ENCODE peak calls at places on chromosomes 5 and 9, in five cellular contexts. X, J, S, T and U are unnamed samples.

GRCh38 chr9:137975936-137976565 is 98.5 kb downstream of the CACNA1B start:
- DNase-seq in X (no peak), J (no peak), S (no peak), T (no peak), U (no peak)

GRCh38 chr5:9698125-9698848 is 68.1 kb upstream of the TAS2R1 start:
- DNase-seq in X (no peak), J (no peak), S (no peak), T (peak), U (no peak)

GRCh38 chr9:91886433-91887031 is 63.5 kb downstream of the ROR2 start:
- DNase-seq in X (no peak), J (no peak), S (no peak), T (no peak), U (no peak)

GRCh38 chr9:127388037-127388855 is 8.7 kb upstream of the SLC2A8 start:
- DNase-seq in X (no peak), J (peak), S (peak), T (peak), U (no peak)

GRCh38 chr5:94385767-94386166 is 232.6 kb downstream of the KIAA0825 start:
- DNase-seq in X (no peak), J (no peak), S (no peak), T (peak), U (no peak)

GRCh38 chr9:92438900-92439526 is 14.7 kb upstream of the OMD start:
- DNase-seq in X (no peak), J (no peak), S (no peak), T (no peak), U (no peak)

GRCh38 chr5:147446528-147446927 is 63.3 kb downstream of the DPYSL3 start:
- DNase-seq in X (no peak), J (no peak), S (no peak), T (no peak), U (no peak)

GRCh38 chr5:44242791-44243190 is 146.4 kb downstream of the FGF10 start:
- DNase-seq in X (no peak), J (no peak), S (no peak), T (no peak), U (no peak)

GRCh38 chr5:114310666-114311065 is 51.2 kb upstream of the KCNN2 start:
- DNase-seq in X (no peak), J (no peak), S (no peak), T (no peak), U (no peak)

GRCh38 chr5:132102101-132102701 is 28.6 kb downstream of the CSF2 start:
- DNase-seq in X (no peak), J (no peak), S (no peak), T (peak), U (no peak)

GRCh38 chr9:69564557-69564956 is 107.6 kb downstream of the APBA1 start:
- DNase-seq in X (no peak), J (no peak), S (no peak), T (no peak), U (no peak)

GRCh38 chr9:81637276-81637675 is 52.1 kb downstream of the TLE1 start:
- DNase-seq in X (no peak), J (no peak), S (no peak), T (no peak), U (no peak)

GRCh38 chr9:109381011-109381729 is 60.3 kb upstream of the EPB41L4B start:
- DNase-seq in X (no peak), J (peak), S (peak), T (peak), U (no peak)

GRCh38 chr5:87499478-87500410 is 87.0 kb upstream of the CCNH start:
- DNase-seq in X (peak), J (peak), S (no peak), T (no peak), U (no peak)

GRCh38 chr9:15755660-15756059 is 202.8 kb downstream of the CCDC171 start:
- DNase-seq in X (no peak), J (no peak), S (no peak), T (no peak), U (no peak)

GRCh38 chr5:58751222-58751621 is 168.3 kb downstream of the RAB3C start:
- DNase-seq in X (no peak), J (no peak), S (no peak), T (peak), U (no peak)

GRCh38 chr5:59357421-59357977 is 536.0 kb downstream of the PDE4D start:
- DNase-seq in X (no peak), J (no peak), S (no peak), T (peak), U (no peak)

GRCh38 chr5:75603421-75603820 is 7.8 kb upstream of the ANKDD1B start:
- DNase-seq in X (no peak), J (no peak), S (no peak), T (peak), U (no peak)

GRCh38 chr9:71271602-71272001 is 150.2 kb upstream of the TRPM3 start:
- DNase-seq in X (no peak), J (no peak), S (no peak), T (no peak), U (no peak)

GRCh38 chr9:73151653-73152382 is at the start of gene ANXA1:
- DNase-seq in X (no peak), J (peak), S (no peak), T (peak), U (no peak)

GRCh38 chr5:157455057-157455456 is 5.0 kb upstream of the NIPAL4 start:
- DNase-seq in X (no peak), J (no peak), S (no peak), T (no peak), U (no peak)

GRCh38 chr5:89988998-89989690 is 420.4 kb downstream of the CETN3 start:
- DNase-seq in X (no peak), J (no peak), S (no peak), T (peak), U (no peak)

GRCh38 chr9:110058304-110058953 is 149.5 kb downstream of the C9orf152 start:
- DNase-seq in X (no peak), J (peak), S (peak), T (peak), U (peak)

GRCh38 chr9:123305879-123306278 is 37.5 kb upstream of the STRBP start:
- DNase-seq in X (no peak), J (no peak), S (no peak), T (no peak), U (no peak)

GRCh38 chr9:104075801-104076753 is 18.0 kb upstream of the SMC2 start:
- DNase-seq in X (no peak), J (peak), S (no peak), T (peak), U (no peak)

GRCh38 chr5:83374547-83374946 is 97.0 kb upstream of the VCAN start:
- DNase-seq in X (no peak), J (no peak), S (no peak), T (peak), U (no peak)

GRCh38 chr9:127566351-127567001 is 45.6 kb upstream of the STXBP1 start:
- DNase-seq in X (no peak), J (peak), S (no peak), T (no peak), U (no peak)

GRCh38 chr9:97660847-97661246 is 27.2 kb downstream of the NCBP1 start:
- DNase-seq in X (no peak), J (no peak), S (no peak), T (no peak), U (no peak)

GRCh38 chr9:121292801-121293241 is 24.9 kb downstream of the GSN start:
- DNase-seq in X (peak), J (no peak), S (no peak), T (no peak), U (no peak)

GRCh38 chr9:131839281-131840084 is 99.6 kb upstream of the RAPGEF1 start:
- DNase-seq in X (peak), J (peak), S (no peak), T (peak), U (no peak)

GRCh38 chr5:135489466-135490244 is 37.5 kb upstream of the TIFAB start:
- DNase-seq in X (no peak), J (no peak), S (no peak), T (no peak), U (no peak)

GRCh38 chr9:81680506-81680905 is 8.8 kb downstream of the TLE1 start:
- DNase-seq in X (no peak), J (no peak), S (no peak), T (no peak), U (no peak)

GRCh38 chr9:12813960-12814876 is 39.4 kb downstream of the LURAP1L start:
- DNase-seq in X (no peak), J (peak), S (peak), T (peak), U (no peak)

GRCh38 chr5:135204151-135204600 is 170.1 kb upstream of the PITX1 start:
- DNase-seq in X (no peak), J (no peak), S (no peak), T (peak), U (no peak)

GRCh38 chr5:120465281-120465961 is 1.3 kb downstream of the PRR16 start:
- DNase-seq in X (peak), J (peak), S (peak), T (peak), U (peak)

GRCh38 chr5:109694451-109694891 is 4.7 kb downstream of the MAN2A1 start:
- DNase-seq in X (no peak), J (peak), S (no peak), T (peak), U (no peak)

GRCh38 chr9:126424511-126424910 is 97.9 kb downstream of the MVB12B start:
- DNase-seq in X (no peak), J (no peak), S (no peak), T (no peak), U (no peak)

GRCh38 chr9:97668485-97668884 is 28.7 kb downstream of the XPA start:
- DNase-seq in X (no peak), J (no peak), S (no peak), T (no peak), U (no peak)

GRCh38 chr9:114006155-114006550 is 71.9 kb downstream of the AMBP start:
- DNase-seq in X (no peak), J (no peak), S (no peak), T (no peak), U (peak)

DNA sequence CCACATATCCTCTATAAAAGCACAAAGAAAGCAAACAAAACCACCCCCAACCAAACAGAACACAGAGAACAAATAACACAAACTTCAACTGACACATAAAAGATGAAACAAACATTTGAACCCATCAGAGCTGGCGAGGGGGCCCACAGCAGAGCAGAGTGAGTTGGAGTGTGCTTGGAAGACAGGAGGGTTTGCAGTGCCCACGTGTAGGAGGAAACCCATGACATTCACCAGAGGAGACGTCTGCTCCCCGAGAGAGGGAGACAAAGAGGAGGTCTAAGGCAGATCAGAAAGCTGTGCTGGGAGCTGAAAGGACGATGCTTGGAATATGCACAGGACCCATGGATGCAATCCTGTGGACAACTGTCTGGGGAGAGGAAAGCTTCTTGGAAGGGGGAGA is 27.0 kb downstream of the MRPL36 start:
- DNase-seq in X (no peak), J (no peak), S (peak), T (peak), U (no peak)
- TF ChIP-seq CTCF in X (no peak), J (peak), S (peak), T (peak), U (no peak)

GRCh38 chr5:133314086-133314485 is 262.3 kb downstream of the HSPA4 start:
- DNase-seq in X (no peak), J (no peak), S (no peak), T (no peak), U (no peak)

GRCh38 chr5:133317558-133317957 is 265.7 kb downstream of the HSPA4 start:
- DNase-seq in X (no peak), J (no peak), S (no peak), T (no peak), U (no peak)

GRCh38 chr5:133319905-133320520 is 268.2 kb downstream of the HSPA4 start:
- DNase-seq in X (no peak), J (no peak), S (no peak), T (no peak), U (no peak)

GRCh38 chr5:133319244-133319643 is 267.4 kb downstream of the HSPA4 start:
- DNase-seq in X (no peak), J (no peak), S (no peak), T (no peak), U (no peak)

GRCh38 chr5:133316346-133317343 is 264.8 kb downstream of the HSPA4 start:
- DNase-seq in X (no peak), J (no peak), S (no peak), T (no peak), U (peak)
- TF ChIP-seq CTCF in X (no peak), J (no peak), S (peak), T (no peak), U (peak)

GRCh38 chr9:77486463-77486862 is 161.7 kb downstream of the GNA14 start:
- DNase-seq in X (no peak), J (no peak), S (no peak), T (no peak), U (no peak)

GRCh38 chr9:77486968-77487367 is 161.2 kb downstream of the GNA14 start:
- DNase-seq in X (no peak), J (no peak), S (no peak), T (peak), U (no peak)

DNA sequence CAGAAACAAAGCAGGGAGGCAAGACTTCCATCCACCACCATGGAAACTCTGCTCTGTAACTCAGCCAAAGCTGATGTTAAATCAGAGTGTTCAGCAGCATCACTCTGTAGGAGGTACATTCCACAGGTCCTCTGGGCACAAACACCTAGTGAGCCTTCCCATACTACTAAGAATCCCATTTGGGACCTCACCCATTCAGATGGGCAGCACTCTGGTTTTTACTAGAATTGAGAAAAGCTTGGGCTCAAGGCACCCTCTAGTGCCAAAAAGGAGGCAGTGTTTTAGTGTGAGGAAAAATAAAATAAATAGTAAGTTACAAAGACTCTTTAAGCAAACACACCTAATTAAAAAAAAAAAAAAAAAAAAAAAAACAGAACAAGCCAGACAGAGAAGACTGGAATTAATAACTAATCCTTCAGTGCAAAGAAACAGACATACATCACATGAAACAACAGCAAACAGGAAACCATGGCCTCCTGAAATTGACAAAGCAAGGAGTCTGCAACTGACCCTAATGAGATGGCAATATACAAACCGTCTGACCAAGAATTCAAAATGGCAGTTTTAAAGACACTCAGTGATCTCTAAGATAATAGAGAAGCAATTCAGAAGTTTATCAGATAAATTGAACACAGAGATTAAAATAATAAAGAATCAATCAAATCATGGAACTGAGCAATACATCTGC is 159.5 kb downstream of the GNA14 start:
- DNase-seq in X (no peak), J (no peak), S (peak), T (no peak), U (no peak)
- TF ChIP-seq CTCF in X (no peak), J (peak), S (peak), T (peak), U (peak)

DNA sequence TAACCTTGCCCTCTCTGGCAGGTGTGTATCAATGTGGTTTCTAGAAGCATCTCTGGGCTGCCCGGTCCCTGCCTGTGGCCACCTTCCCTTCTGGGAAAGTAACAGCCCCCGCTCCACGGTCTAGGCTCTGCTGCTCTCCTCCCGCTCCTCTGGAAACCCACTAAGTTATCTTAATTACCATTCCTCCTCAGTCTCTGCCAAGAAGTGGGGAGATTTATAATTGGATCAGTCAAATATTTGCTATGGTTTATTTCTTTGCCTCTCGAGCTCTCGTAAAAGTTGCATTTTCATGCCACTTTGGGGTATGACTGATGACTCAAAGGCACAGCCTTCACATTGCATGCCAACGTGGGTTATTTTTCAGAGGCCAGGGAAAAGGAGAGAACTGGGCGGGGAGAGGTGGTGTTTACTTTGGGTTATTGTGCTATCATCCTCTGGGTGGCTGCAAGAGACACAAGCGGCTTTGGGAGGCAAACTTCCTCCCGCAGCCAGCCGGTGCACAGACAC is 205.3 kb upstream of the WWC1 start:
- DNase-seq in X (no peak), J (no peak), S (no peak), T (peak), U (no peak)
- TF ChIP-seq CTCF in X (no peak), J (no peak), S (no peak), T (no peak), U (no peak)

DNA sequence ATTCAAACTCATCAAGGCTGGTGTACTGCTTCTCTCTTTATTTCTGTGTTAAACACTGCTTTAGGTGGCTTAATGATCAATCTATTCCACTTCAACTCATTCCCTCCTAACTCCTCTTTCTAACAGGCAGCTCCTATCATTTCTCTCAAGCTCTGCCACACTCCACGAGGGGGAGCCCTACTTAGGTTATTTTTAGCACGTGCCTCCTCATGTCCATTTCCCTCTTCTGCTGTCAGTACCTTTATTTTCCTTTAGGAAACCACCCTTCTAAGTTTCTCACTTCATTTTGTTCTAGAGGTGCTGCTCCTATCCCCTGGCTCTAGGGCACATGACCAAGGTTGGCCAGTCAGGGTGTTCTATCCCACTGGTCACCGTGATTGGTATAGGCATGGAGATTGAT is 6.7 kb upstream of the BRINP1 start:
- DNase-seq in X (no peak), J (peak), S (no peak), T (peak), U (peak)
- TF ChIP-seq CTCF in X (no peak), J (peak), S (peak), T (no peak), U (peak)

GRCh38 chr9:26723486-26723885 is 169.1 kb downstream of the CAAP1 start:
- DNase-seq in X (peak), J (peak), S (peak), T (no peak), U (peak)
- TF ChIP-seq CTCF in X (no peak), J (peak), S (peak), T (peak), U (peak)

GRCh38 chr5:16844952-16845351 is 91.1 kb downstream of the MYO10 start:
- DNase-seq in X (no peak), J (no peak), S (no peak), T (no peak), U (no peak)
- TF ChIP-seq CTCF in X (no peak), J (peak), S (no peak), T (no peak), U (no peak)

DNA sequence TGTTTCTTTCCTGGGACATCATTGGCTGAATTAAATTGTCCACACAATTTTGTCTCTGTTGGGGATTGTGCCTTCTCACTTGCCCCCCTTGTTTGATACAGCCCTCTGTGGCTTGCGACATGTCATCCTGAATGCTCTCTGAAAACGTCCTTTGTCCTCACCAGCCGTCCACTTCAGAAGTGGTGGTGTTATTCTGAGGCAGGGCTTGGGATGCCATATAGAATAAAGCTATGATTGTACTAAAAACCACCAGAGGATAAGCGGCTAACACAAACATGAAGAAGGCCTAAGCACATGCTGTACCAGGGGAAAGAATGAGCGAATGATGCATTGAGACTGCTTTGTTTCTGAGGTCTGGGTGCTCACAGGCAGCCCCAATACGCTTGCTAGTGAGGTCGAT is 3.5 kb upstream of the SNX30 start:
- DNase-seq in X (no peak), J (no peak), S (no peak), T (no peak), U (no peak)
- TF ChIP-seq CTCF in X (no peak), J (no peak), S (no peak), T (no peak), U (no peak)

GRCh38 chr9:20524776-20525175 is 97.5 kb downstream of the MLLT3 start:
- DNase-seq in X (no peak), J (no peak), S (no peak), T (no peak), U (no peak)
- TF ChIP-seq CTCF in X (no peak), J (peak), S (peak), T (peak), U (no peak)